ENCODE peak calls at places on chromosomes 12 and 14, in four cellular contexts. N is natural killer cell, X is GM12865, S is MM.1S. R is an unnamed sample.

GRCh38 chr12:6376079-6376941 is 947 bp upstream of the SCNN1A start:
- DNase-seq in N (no peak), X (no peak), S (no peak), R (no peak)

GRCh38 chr12:89829434-89829975 is 120.9 kb upstream of the ATP2B1 start:
- DNase-seq in N (no peak), X (no peak), S (no peak), R (no peak)

GRCh38 chr12:68158427-68158826 is 1.1 kb downstream of the IFNG start:
- DNase-seq in N (no peak), X (peak), S (peak), R (no peak)

GRCh38 chr14:68365228-68365627 is 427.6 kb downstream of the ZFP36L1 start:
- DNase-seq in N (no peak), X (no peak), S (no peak), R (no peak)

GRCh38 chr12:50505945-50506344 is 1.2 kb downstream of the DIP2B start:
- DNase-seq in N (no peak), X (peak), S (no peak), R (no peak)

GRCh38 chr12:92439397-92439779 is 263.4 kb upstream of the PLEKHG7 start:
- DNase-seq in N (no peak), X (no peak), S (no peak), R (no peak)

GRCh38 chr12:3311027-3311402 is 180.0 kb upstream of the PRMT8 start:
- DNase-seq in N (no peak), X (no peak), S (no peak), R (no peak)

GRCh38 chr12:116332705-116333380 is 55.4 kb upstream of the MED13L start:
- DNase-seq in N (no peak), X (no peak), S (no peak), R (no peak)

GRCh38 chr14:36553650-36554260 is 28.7 kb downstream of the NKX2-8 start:
- DNase-seq in N (no peak), X (peak), S (peak), R (no peak)

GRCh38 chr12:127550271-127550670 is 716.7 kb upstream of the TMEM132C start:
- DNase-seq in N (no peak), X (no peak), S (no peak), R (no peak)

GRCh38 chr12:63294327-63294632 is 143.3 kb upstream of the AVPR1A start:
- DNase-seq in N (no peak), X (no peak), S (no peak), R (no peak)

GRCh38 chr14:79011091-79011919 is 841.1 kb downstream of the NRXN3 start:
- DNase-seq in N (no peak), X (peak), S (no peak), R (no peak)

GRCh38 chr12:18631339-18631738 is 106.5 kb downstream of the PLCZ1 start:
- DNase-seq in N (no peak), X (no peak), S (no peak), R (no peak)

GRCh38 chr14:58746261-58746660 is 108.5 kb downstream of the DACT1 start:
- DNase-seq in N (no peak), X (no peak), S (no peak), R (no peak)

GRCh38 chr12:6070472-6071257 is 53.8 kb downstream of the VWF start:
- DNase-seq in N (no peak), X (no peak), S (peak), R (no peak)

GRCh38 chr14:97027256-97027999 is 230.2 kb downstream of the VRK1 start:
- DNase-seq in N (no peak), X (no peak), S (no peak), R (no peak)

GRCh38 chr12:53115891-53116675 is 12.8 kb downstream of the SOAT2 start:
- DNase-seq in N (no peak), X (no peak), S (no peak), R (no peak)

GRCh38 chr12:90174198-90174510 is 465.5 kb upstream of the ATP2B1 start:
- DNase-seq in N (no peak), X (peak), S (no peak), R (no peak)

GRCh38 chr12:77354766-77355362 is 289.5 kb upstream of the E2F7 start:
- DNase-seq in N (no peak), X (no peak), S (no peak), R (no peak)

GRCh38 chr12:22684526-22685118 is 59.7 kb downstream of the ETNK1 start:
- DNase-seq in N (no peak), X (peak), S (peak), R (no peak)

GRCh38 chr14:82438416-82438815 is 904.8 kb upstream of the SEL1L start:
- DNase-seq in N (no peak), X (no peak), S (no peak), R (no peak)

GRCh38 chr14:96103075-96103474 is 63.9 kb downstream of the C14orf132 start:
- DNase-seq in N (no peak), X (no peak), S (no peak), R (no peak)

GRCh38 chr14:30966415-30967363 is 58.8 kb upstream of the AP4S1 start:
- DNase-seq in N (no peak), X (no peak), S (no peak), R (no peak)

GRCh38 chr14:103503296-103503695 is 19.3 kb downstream of the CKB start:
- DNase-seq in N (no peak), X (no peak), S (no peak), R (no peak)

GRCh38 chr12:54385251-54385914 is 850 bp upstream of the ZNF385A start:
- DNase-seq in N (no peak), X (peak), S (no peak), R (no peak)

DNA sequence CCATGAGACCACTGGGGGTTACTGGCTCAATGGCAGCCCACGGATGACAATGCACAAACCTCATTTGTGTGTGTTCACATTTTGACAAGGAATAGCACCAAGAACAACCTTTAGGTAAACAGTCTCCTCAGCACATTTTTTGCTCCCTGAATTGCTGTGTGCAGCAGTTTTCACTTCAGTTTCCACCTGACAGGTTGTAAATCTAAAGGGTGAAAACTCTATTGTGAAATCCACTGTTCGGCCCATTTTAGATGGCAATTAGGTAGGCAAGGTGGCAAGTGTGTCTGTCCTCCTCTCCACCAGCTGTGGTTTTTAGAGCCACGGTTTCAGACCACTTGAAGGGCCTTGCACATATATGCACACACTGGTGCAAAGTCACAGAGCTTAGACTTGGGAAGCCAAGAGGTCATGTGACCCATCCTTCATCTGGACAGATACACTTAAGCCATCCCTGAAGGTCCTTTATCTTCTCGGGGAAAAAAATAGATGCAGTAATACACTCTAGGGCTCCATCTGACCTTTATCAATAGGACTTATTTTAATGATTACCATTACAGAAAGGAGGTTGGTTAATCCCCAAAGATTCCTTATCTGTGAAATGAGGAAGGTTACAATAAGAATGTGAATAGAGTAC is 23.2 kb downstream of the HAL start:
- DNase-seq in N (no peak), X (no peak), S (peak), R (no peak)
- TF ChIP-seq CTCF in N (no peak), X (no peak), S (no peak), R (no peak)

GRCh38 chr14:60515244-60515695 is 6.3 kb downstream of the SIX6 start:
- DNase-seq in N (no peak), X (no peak), S (no peak), R (no peak)
- TF ChIP-seq CTCF in N (no peak), X (no peak), S (no peak), R (no peak)

GRCh38 chr12:123075591-123076171 is 75.2 kb downstream of the PITPNM2 start:
- DNase-seq in N (peak), X (peak), S (no peak), R (no peak)
- TF ChIP-seq CTCF in N (peak), X (no peak), S (no peak), R (no peak)

GRCh38 chr12:93563807-93564538 is 8.5 kb upstream of the SOCS2 start:
- DNase-seq in N (no peak), X (peak), S (peak), R (no peak)
- TF ChIP-seq CTCF in N (no peak), X (peak), S (peak), R (peak)

GRCh38 chr14:100827140-100827517 is 1.2 kb downstream of the MEG3 start:
- DNase-seq in N (no peak), X (no peak), S (no peak), R (no peak)
- TF ChIP-seq CTCF in N (no peak), X (peak), S (no peak), R (no peak)

GRCh38 chr14:64638625-64639024 is 65.6 kb upstream of the PLEKHG3 start:
- DNase-seq in N (no peak), X (no peak), S (no peak), R (no peak)

GRCh38 chr14:64637735-64638473 is 66.3 kb upstream of the PLEKHG3 start:
- DNase-seq in N (no peak), X (no peak), S (no peak), R (no peak)

GRCh38 chr14:64636980-64637429 is 67.2 kb upstream of the PLEKHG3 start:
- DNase-seq in N (no peak), X (no peak), S (no peak), R (no peak)

GRCh38 chr14:64634558-64634957 is 69.7 kb upstream of the PLEKHG3 start:
- DNase-seq in N (no peak), X (no peak), S (no peak), R (no peak)

GRCh38 chr14:64636208-64636979 is 67.8 kb upstream of the PLEKHG3 start:
- DNase-seq in N (peak), X (peak), S (peak), R (peak)
- TF ChIP-seq CTCF in N (peak), X (peak), S (peak), R (peak)

DNA sequence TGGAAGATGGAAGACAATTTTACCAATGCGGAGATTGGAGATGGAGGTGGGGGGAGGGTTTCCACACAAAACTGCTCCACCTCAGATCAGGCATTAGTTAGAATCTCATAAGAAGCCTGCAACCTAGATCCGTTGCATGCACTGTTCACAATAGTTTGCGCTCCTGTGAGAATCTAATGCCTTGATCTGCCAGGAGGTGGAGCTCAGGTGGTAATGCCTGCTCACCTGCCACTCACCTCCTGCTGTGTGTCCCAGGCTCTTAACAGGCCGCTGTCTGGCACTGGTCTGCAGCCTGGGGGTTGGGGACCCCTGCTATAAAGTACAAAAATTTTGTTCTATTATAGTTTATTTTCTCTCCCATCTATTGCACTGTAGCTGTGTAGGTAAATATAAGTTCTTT is 84.9 kb upstream of the FOXG1 start:
- DNase-seq in N (no peak), X (no peak), S (no peak), R (no peak)
- TF ChIP-seq CTCF in N (no peak), X (no peak), S (no peak), R (peak)

DNA sequence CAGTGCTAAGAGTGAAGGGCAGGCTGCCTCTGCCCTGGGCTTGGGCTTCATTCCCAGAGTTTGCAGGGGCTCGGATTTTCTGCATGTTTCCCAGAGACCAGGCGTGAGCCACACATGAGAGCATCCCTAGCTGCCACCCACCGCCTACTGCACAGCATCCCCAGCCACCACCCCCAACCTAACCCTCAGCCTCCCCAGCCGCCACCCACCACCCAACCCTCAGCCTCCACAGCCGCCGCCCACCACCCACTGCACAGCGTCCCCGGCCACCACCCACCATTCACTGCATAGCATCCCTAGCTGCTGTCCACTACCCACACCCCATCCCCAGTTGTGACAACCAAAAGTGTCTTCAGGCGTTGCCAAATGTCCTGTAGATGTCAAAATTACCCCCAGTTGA is 22.6 kb downstream of the FGF6 start:
- DNase-seq in N (no peak), X (no peak), S (no peak), R (no peak)
- TF ChIP-seq CTCF in N (no peak), X (no peak), S (no peak), R (no peak)

DNA sequence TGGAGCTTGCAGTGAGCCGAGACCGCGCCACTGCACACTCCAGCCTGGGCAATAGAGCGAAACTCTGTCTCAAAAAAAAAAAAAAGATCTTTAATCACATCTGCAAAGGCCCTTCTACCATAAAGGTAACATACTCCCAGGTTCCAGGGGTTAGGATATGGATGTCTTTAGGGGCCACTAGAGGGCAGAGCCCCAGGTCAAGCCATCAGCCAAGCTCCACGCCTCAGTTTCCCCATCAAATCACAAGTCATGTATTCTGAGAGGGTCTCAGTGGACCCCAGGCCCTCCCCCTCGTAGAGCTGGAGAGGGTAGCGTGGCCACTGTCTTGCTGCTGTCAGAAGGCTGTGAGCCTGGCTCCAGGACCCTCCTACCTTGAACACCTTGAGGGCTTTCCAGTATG is 18.8 kb downstream of the SLC8B1 start:
- DNase-seq in N (no peak), X (no peak), S (no peak), R (no peak)
- TF ChIP-seq CTCF in N (no peak), X (no peak), S (no peak), R (no peak)

GRCh38 chr12:118035194-118036041 is 18.9 kb downstream of the RFC5 start:
- DNase-seq in N (no peak), X (peak), S (peak), R (no peak)
- TF ChIP-seq CTCF in N (no peak), X (no peak), S (no peak), R (no peak)